ENCODE peak calls at places on chromosome 2, in six cellular contexts. A is astrocyte of the spinal cord, S is body of pancreas, W is right cardiac atrium, E is cardiac fibroblast, V is foreskin fibroblast. B is an unnamed sample.

GRCh38 chr2:239938651-239939486 is 86.3 kb downstream of the NDUFA10 start:
- DNase-seq in A (no peak), S (no peak), W (peak), E (no peak), V (no peak), B (peak)

GRCh38 chr2:139360654-139361053 is 580.5 kb upstream of the NXPH2 start:
- DNase-seq in A (no peak), S (no peak), W (no peak), E (no peak), V (no peak), B (no peak)

GRCh38 chr2:219675206-219675605 is 47.8 kb downstream of the SLC4A3 start:
- DNase-seq in A (no peak), S (no peak), W (no peak), E (no peak), V (no peak), B (no peak)

GRCh38 chr2:98280376-98281102 is 65.7 kb upstream of the CNGA3 start:
- DNase-seq in A (no peak), S (peak), W (no peak), E (no peak), V (peak), B (peak)

GRCh38 chr2:159902722-159903121 is 104.7 kb upstream of the CD302 start:
- DNase-seq in A (no peak), S (no peak), W (no peak), E (no peak), V (no peak), B (no peak)

GRCh38 chr2:1856922-1857321 is 112.6 kb upstream of the PXDN start:
- DNase-seq in A (peak), S (no peak), W (no peak), E (no peak), V (no peak), B (no peak)

GRCh38 chr2:30115141-30115980 is 31.4 kb upstream of the YPEL5 start:
- DNase-seq in A (peak), S (peak), W (peak), E (peak), V (peak), B (peak)

GRCh38 chr2:180520206-180520605 is 460.2 kb upstream of the UBE2E3 start:
- DNase-seq in A (peak), S (no peak), W (no peak), E (peak), V (peak), B (peak)

GRCh38 chr2:218257390-218257981 is 3.3 kb upstream of the GPBAR1 start:
- DNase-seq in A (no peak), S (peak), W (peak), E (no peak), V (no peak), B (peak)

GRCh38 chr2:45568935-45569334 is 42.1 kb downstream of the SRBD1 start:
- DNase-seq in A (peak), S (no peak), W (no peak), E (no peak), V (no peak), B (no peak)

GRCh38 chr2:205627085-205627484 is 55.2 kb upstream of the NRP2 start:
- DNase-seq in A (no peak), S (no peak), W (no peak), E (no peak), V (no peak), B (no peak)

DNA sequence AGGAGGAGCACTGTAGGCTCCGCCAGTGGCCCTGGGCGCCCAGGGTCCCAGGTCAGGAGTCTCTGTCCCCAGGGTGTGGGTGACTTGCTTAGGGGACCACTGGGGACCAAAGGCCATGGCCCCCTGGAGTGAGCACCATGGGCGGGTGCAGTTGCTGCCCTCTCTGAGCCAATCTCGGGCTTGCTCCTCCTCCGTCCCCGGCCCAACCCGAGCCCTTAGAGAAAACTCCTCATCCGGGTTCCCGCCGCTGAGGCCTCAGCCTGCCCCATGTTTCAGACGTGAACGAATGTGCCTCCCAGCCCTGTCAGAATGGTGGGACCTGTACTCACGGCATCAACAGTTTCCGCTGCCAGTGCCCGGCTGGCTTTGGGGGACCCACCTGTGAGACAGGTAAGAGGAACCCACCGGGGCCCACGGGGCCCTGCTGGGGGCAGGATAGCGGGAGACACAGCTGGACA is 38.6 kb downstream of the SNED1 start:
- DNase-seq in A (no peak), S (no peak), W (no peak), E (no peak), V (no peak), B (no peak)
- H3K4me3 ChIP-seq in A (no peak), S (no peak), W (no peak), E (no peak), V (no peak), B (no peak)

DNA sequence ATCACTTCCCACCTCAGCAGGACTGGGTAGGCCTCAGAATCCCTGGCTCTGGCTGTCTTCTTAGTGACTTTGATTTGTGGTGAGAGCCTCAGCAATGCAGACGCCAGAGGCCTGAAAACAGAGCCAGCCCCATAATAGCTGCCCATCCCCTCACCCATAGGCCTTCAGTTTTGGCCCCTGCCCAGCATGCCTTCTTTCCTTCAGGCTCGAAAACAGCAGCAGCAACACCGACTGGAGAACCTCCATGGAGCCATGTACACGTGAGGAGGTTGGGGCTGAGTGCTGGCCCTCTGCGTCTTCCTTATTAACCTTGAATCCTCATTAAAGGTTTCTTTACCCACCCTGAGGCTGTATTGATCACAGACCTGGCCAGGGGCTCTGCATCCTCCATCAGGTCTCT is 1.7 kb downstream of the RNF181 start:
- DNase-seq in A (no peak), S (no peak), W (no peak), E (no peak), V (no peak), B (no peak)
- H3K4me3 ChIP-seq in A (no peak), S (no peak), W (no peak), E (no peak), V (no peak), B (peak)

DNA sequence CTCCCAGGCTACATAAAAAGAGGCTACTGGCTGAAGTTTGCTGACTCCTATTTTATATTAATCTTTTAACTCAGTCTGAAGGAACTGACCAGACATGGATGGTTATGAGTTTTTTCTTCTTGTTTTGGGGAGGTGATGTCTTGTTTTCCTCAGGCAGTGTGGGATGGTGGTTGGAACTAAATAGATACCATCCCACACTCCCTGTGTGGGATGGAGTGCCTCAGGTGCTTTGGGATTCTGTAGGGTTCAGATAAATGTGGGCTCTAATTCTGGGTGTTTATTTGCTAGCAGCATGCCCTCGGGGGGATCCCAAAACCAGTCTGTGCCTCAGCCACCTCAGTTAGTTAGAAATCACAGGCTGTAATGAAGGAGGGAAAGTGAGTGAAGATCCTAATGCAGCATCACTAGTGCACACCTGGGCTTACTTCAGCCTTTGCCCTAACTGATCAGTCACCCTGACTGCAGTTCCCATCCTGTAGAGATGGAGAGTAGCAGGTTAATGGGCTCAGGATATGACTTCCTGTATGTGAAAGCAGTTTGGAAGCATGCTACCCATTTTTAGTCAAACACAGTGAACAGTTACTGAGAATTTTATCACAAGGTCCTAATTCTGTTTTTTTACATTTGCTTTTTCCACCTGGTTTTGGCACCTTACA is 132.2 kb downstream of the SPTBN1 start:
- DNase-seq in A (no peak), S (no peak), W (no peak), E (no peak), V (no peak), B (no peak)
- H3K4me3 ChIP-seq in A (no peak), S (no peak), W (no peak), E (no peak), V (no peak), B (no peak)

GRCh38 chr2:121902171-121902591 is 146.7 kb downstream of the TSN start:
- DNase-seq in A (no peak), S (no peak), W (peak), E (peak), V (no peak), B (peak)
- H3K4me3 ChIP-seq in A (no peak), S (no peak), W (peak), E (peak), V (no peak), B (no peak)